ENCODE peak calls at places on chromosomes 5 and 9, in four cellular contexts. One of them, this sample, is unnamed.

GRCh38 chr5:111680737-111681413 is 76.1 kb downstream of the NREP start:
- DNase-seq in cerebellum: no peak
- DNase-seq in lower lobe of right lung: no peak
- DNase-seq in activated CD8-positive, alpha-beta memory T cell treated with anti-CD3 and anti-CD28 coated beads for 24 hours: no peak
- DNase-seq in this sample: peak; percentile 98

GRCh38 chr9:86807577-86807976 is 139.7 kb downstream of the GAS1 start:
- DNase-seq in cerebellum: no peak
- DNase-seq in lower lobe of right lung: no peak
- DNase-seq in activated CD8-positive, alpha-beta memory T cell treated with anti-CD3 and anti-CD28 coated beads for 24 hours: no peak
- DNase-seq in this sample: no peak

GRCh38 chr5:72452515-72453259 is 54.5 kb downstream of the ZNF366 start:
- DNase-seq in cerebellum: no peak
- DNase-seq in lower lobe of right lung: no peak
- DNase-seq in activated CD8-positive, alpha-beta memory T cell treated with anti-CD3 and anti-CD28 coated beads for 24 hours: no peak
- DNase-seq in this sample: peak; percentile 77

GRCh38 chr5:125961150-125961549 is 462.1 kb upstream of the GRAMD2B start:
- DNase-seq in cerebellum: no peak
- DNase-seq in lower lobe of right lung: no peak
- DNase-seq in activated CD8-positive, alpha-beta memory T cell treated with anti-CD3 and anti-CD28 coated beads for 24 hours: no peak
- DNase-seq in this sample: no peak

GRCh38 chr9:16223074-16223871 is 647.2 kb downstream of the BNC2 start:
- DNase-seq in cerebellum: no peak
- DNase-seq in lower lobe of right lung: no peak
- DNase-seq in activated CD8-positive, alpha-beta memory T cell treated with anti-CD3 and anti-CD28 coated beads for 24 hours: no peak
- DNase-seq in this sample: peak; percentile 49

GRCh38 chr9:121648799-121649198 is 2.6 kb upstream of the DAB2IP start:
- DNase-seq in cerebellum: no peak
- DNase-seq in lower lobe of right lung: no peak
- DNase-seq in activated CD8-positive, alpha-beta memory T cell treated with anti-CD3 and anti-CD28 coated beads for 24 hours: no peak
- DNase-seq in this sample: no peak

GRCh38 chr5:3801967-3802366 is 206.3 kb downstream of the IRX1 start:
- DNase-seq in cerebellum: no peak
- DNase-seq in lower lobe of right lung: no peak
- DNase-seq in activated CD8-positive, alpha-beta memory T cell treated with anti-CD3 and anti-CD28 coated beads for 24 hours: no peak
- DNase-seq in this sample: no peak

GRCh38 chr5:95962785-95963184 is 1.1 kb upstream of the ELL2 start:
- DNase-seq in cerebellum: no peak
- DNase-seq in lower lobe of right lung: no peak
- DNase-seq in activated CD8-positive, alpha-beta memory T cell treated with anti-CD3 and anti-CD28 coated beads for 24 hours: no peak
- DNase-seq in this sample: no peak

GRCh38 chr9:91991621-91992435 is 41.8 kb upstream of the ROR2 start:
- DNase-seq in cerebellum: no peak
- DNase-seq in lower lobe of right lung: no peak
- DNase-seq in activated CD8-positive, alpha-beta memory T cell treated with anti-CD3 and anti-CD28 coated beads for 24 hours: no peak
- DNase-seq in this sample: no peak

GRCh38 chr9:87350915-87351314 is 146.8 kb upstream of the DAPK1 start:
- DNase-seq in cerebellum: no peak
- DNase-seq in lower lobe of right lung: no peak
- DNase-seq in activated CD8-positive, alpha-beta memory T cell treated with anti-CD3 and anti-CD28 coated beads for 24 hours: no peak
- DNase-seq in this sample: no peak

GRCh38 chr5:17436766-17437221 is 61.2 kb upstream of the TAF11L2 start:
- DNase-seq in cerebellum: no peak
- DNase-seq in lower lobe of right lung: no peak
- DNase-seq in activated CD8-positive, alpha-beta memory T cell treated with anti-CD3 and anti-CD28 coated beads for 24 hours: no peak
- DNase-seq in this sample: no peak

GRCh38 chr5:42881416-42882109 is 69.9 kb upstream of the SELENOP start:
- DNase-seq in cerebellum: no peak
- DNase-seq in lower lobe of right lung: no peak
- DNase-seq in activated CD8-positive, alpha-beta memory T cell treated with anti-CD3 and anti-CD28 coated beads for 24 hours: no peak
- DNase-seq in this sample: no peak

GRCh38 chr9:14563902-14564578 is 129.2 kb downstream of the ZDHHC21 start:
- DNase-seq in cerebellum: no peak
- DNase-seq in lower lobe of right lung: no peak
- DNase-seq in activated CD8-positive, alpha-beta memory T cell treated with anti-CD3 and anti-CD28 coated beads for 24 hours: no peak
- DNase-seq in this sample: no peak

GRCh38 chr5:59253625-59254024 is 639.9 kb downstream of the PDE4D start:
- DNase-seq in cerebellum: no peak
- DNase-seq in lower lobe of right lung: no peak
- DNase-seq in activated CD8-positive, alpha-beta memory T cell treated with anti-CD3 and anti-CD28 coated beads for 24 hours: no peak
- DNase-seq in this sample: no peak

GRCh38 chr9:133539434-133539833 is 4.9 kb downstream of the ADAMTSL2 start:
- DNase-seq in cerebellum: no peak
- DNase-seq in lower lobe of right lung: no peak
- DNase-seq in activated CD8-positive, alpha-beta memory T cell treated with anti-CD3 and anti-CD28 coated beads for 24 hours: no peak
- DNase-seq in this sample: no peak

GRCh38 chr9:134488901-134489280 is 152.7 kb upstream of the COL5A1 start:
- DNase-seq in cerebellum: no peak
- DNase-seq in lower lobe of right lung: no peak
- DNase-seq in activated CD8-positive, alpha-beta memory T cell treated with anti-CD3 and anti-CD28 coated beads for 24 hours: no peak
- DNase-seq in this sample: no peak

GRCh38 chr9:92590386-92590785 is 54.6 kb upstream of the ECM2 start:
- DNase-seq in cerebellum: no peak
- DNase-seq in lower lobe of right lung: no peak
- DNase-seq in activated CD8-positive, alpha-beta memory T cell treated with anti-CD3 and anti-CD28 coated beads for 24 hours: no peak
- DNase-seq in this sample: no peak

GRCh38 chr5:141734501-141735231 is 52.6 kb upstream of the ARAP3 start:
- DNase-seq in cerebellum: no peak
- DNase-seq in lower lobe of right lung: no peak
- DNase-seq in activated CD8-positive, alpha-beta memory T cell treated with anti-CD3 and anti-CD28 coated beads for 24 hours: no peak
- DNase-seq in this sample: peak; percentile 61

GRCh38 chr5:125914471-125914870 is 508.7 kb upstream of the GRAMD2B start:
- DNase-seq in cerebellum: no peak
- DNase-seq in lower lobe of right lung: no peak
- DNase-seq in activated CD8-positive, alpha-beta memory T cell treated with anti-CD3 and anti-CD28 coated beads for 24 hours: no peak
- DNase-seq in this sample: peak; percentile 18

GRCh38 chr9:105198023-105198422 is 46.4 kb upstream of the SLC44A1 start:
- DNase-seq in cerebellum: no peak
- DNase-seq in lower lobe of right lung: no peak
- DNase-seq in activated CD8-positive, alpha-beta memory T cell treated with anti-CD3 and anti-CD28 coated beads for 24 hours: no peak
- DNase-seq in this sample: no peak

GRCh38 chr9:19940808-19941207 is 152.0 kb upstream of the SLC24A2 start:
- DNase-seq in cerebellum: no peak
- DNase-seq in lower lobe of right lung: no peak
- DNase-seq in activated CD8-positive, alpha-beta memory T cell treated with anti-CD3 and anti-CD28 coated beads for 24 hours: no peak
- DNase-seq in this sample: no peak

GRCh38 chr9:112836394-112836793 is 54.3 kb downstream of the SLC46A2 start:
- DNase-seq in cerebellum: no peak
- DNase-seq in lower lobe of right lung: no peak
- DNase-seq in activated CD8-positive, alpha-beta memory T cell treated with anti-CD3 and anti-CD28 coated beads for 24 hours: no peak
- DNase-seq in this sample: no peak

GRCh38 chr5:57698785-57699184 is 216.2 kb upstream of the ACTBL2 start:
- DNase-seq in cerebellum: no peak
- DNase-seq in lower lobe of right lung: no peak
- DNase-seq in activated CD8-positive, alpha-beta memory T cell treated with anti-CD3 and anti-CD28 coated beads for 24 hours: no peak
- DNase-seq in this sample: peak; percentile 79

GRCh38 chr5:115241881-115242642 is 20.6 kb downstream of the PGGT1B start:
- DNase-seq in cerebellum: no peak
- DNase-seq in lower lobe of right lung: no peak
- DNase-seq in activated CD8-positive, alpha-beta memory T cell treated with anti-CD3 and anti-CD28 coated beads for 24 hours: no peak
- DNase-seq in this sample: no peak